ENCODE peak calls at places on chromosomes 16 and 17, in eight cellular contexts. P, Q, S, M, D, A, E and B are unnamed samples.

GRCh38 chr17:869567-870530 is 87.7 kb downstream of the MRM3 start:
- DNase-seq in P (no peak), Q (peak), S (no peak), M (peak), D (no peak), A (no peak), E (no peak), B (no peak)

GRCh38 chr17:596287-596686 is 118.4 kb downstream of the VPS53 start:
- DNase-seq in P (no peak), Q (no peak), S (no peak), M (no peak), D (no peak), A (no peak), E (no peak), B (no peak)

GRCh38 chr16:29804455-29805231 is 1.7 kb upstream of the MAZ start:
- DNase-seq in P (no peak), Q (peak), S (no peak), M (peak), D (no peak), A (no peak), E (no peak), B (no peak)

GRCh38 chr16:54911079-54911478 is 19.6 kb upstream of the IRX5 start:
- DNase-seq in P (no peak), Q (no peak), S (no peak), M (no peak), D (no peak), A (no peak), E (no peak), B (no peak)

GRCh38 chr17:72890711-72891110 is 201.8 kb downstream of the SLC39A11 start:
- DNase-seq in P (no peak), Q (no peak), S (no peak), M (no peak), D (no peak), A (no peak), E (no peak), B (no peak)

GRCh38 chr17:71117461-71117860 is 948.1 kb downstream of the KCNJ2 start:
- DNase-seq in P (no peak), Q (no peak), S (no peak), M (no peak), D (no peak), A (no peak), E (no peak), B (no peak)

GRCh38 chr16:21704733-21705132 is 41.0 kb downstream of the OTOA start:
- DNase-seq in P (no peak), Q (no peak), S (no peak), M (no peak), D (no peak), A (no peak), E (no peak), B (no peak)

GRCh38 chr17:45429338-45430005 is 3.2 kb downstream of the ARHGAP27 start:
- DNase-seq in P (no peak), Q (no peak), S (no peak), M (no peak), D (no peak), A (no peak), E (no peak), B (no peak)

GRCh38 chr17:28335959-28336871 is 654 bp downstream of the TNFAIP1 start:
- DNase-seq in P (peak), Q (peak), S (no peak), M (peak), D (no peak), A (peak), E (no peak), B (no peak)

GRCh38 chr16:85169333-85170065 is 57.2 kb upstream of the CIBAR2 start:
- DNase-seq in P (no peak), Q (no peak), S (no peak), M (no peak), D (no peak), A (no peak), E (no peak), B (no peak)